ENCODE peak calls at places on chromosome 2, in six cellular contexts. D is A549, U is K562, P is HepG2, F is endothelial cell of umbilical vein, V is H1. G is an unnamed sample.

GRCh38 chr2:143361346-143361745 is 232.1 kb downstream of the ARHGAP15 start:
- DNase-seq in P (no peak), F (no peak), D (no peak), V (no peak), U (no peak), G (no peak)

GRCh38 chr2:205685314-205686230 is 3.3 kb downstream of the NRP2 start:
- DNase-seq in V (peak), F (peak), U (no peak), P (no peak), D (peak), G (peak)

GRCh38 chr2:237432484-237433092 is 18.6 kb upstream of the COL6A3 start:
- DNase-seq in F (no peak), D (peak), V (no peak), P (no peak), U (no peak), G (no peak)

GRCh38 chr2:153232474-153232873 is 246.1 kb downstream of the RPRM start:
- DNase-seq in U (no peak), P (no peak), V (no peak), D (no peak), F (no peak), G (no peak)

GRCh38 chr2:12982149-12982584 is 265.4 kb downstream of the TRIB2 start:
- DNase-seq in V (no peak), U (no peak), F (peak), P (no peak), D (no peak), G (no peak)

GRCh38 chr2:134217924-134218323 is 35.9 kb upstream of the MGAT5 start:
- DNase-seq in U (no peak), D (no peak), P (no peak), F (no peak), V (no peak), G (no peak)

GRCh38 chr2:198638579-198638978 is 819.2 kb downstream of the SATB2 start:
- DNase-seq in D (no peak), P (no peak), V (no peak), U (no peak), F (no peak), G (no peak)

GRCh38 chr2:147525724-147526489 is 318.9 kb upstream of the ACVR2A start:
- DNase-seq in D (no peak), U (no peak), F (no peak), P (no peak), V (no peak), G (no peak)

GRCh38 chr2:26585100-26585499 is 56.1 kb downstream of the CIB4 start:
- DNase-seq in U (no peak), D (no peak), F (no peak), V (no peak), P (no peak), G (peak)

GRCh38 chr2:238763471-238763995 is 84.4 kb upstream of the TWIST2 start:
- DNase-seq in F (no peak), U (no peak), D (no peak), P (no peak), V (no peak), G (no peak)

GRCh38 chr2:105294844-105295481 is 34.6 kb downstream of the TGFBRAP1 start:
- DNase-seq in D (peak), P (peak), F (peak), V (peak), U (peak), G (peak)

GRCh38 chr2:36770542-36771287 is 74.2 kb downstream of the VIT start:
- DNase-seq in F (peak), P (peak), U (peak), V (peak), D (peak), G (peak)

GRCh38 chr2:197159681-197160211 is 150.8 kb downstream of the ANKRD44 start:
- DNase-seq in U (no peak), D (peak), F (peak), V (no peak), P (peak), G (no peak)

GRCh38 chr2:127103243-127104165 is 3.5 kb downstream of the BIN1 start:
- DNase-seq in U (no peak), V (no peak), D (no peak), P (no peak), F (no peak), G (peak)

GRCh38 chr2:62195421-62196277 is at the start of gene B3GNT2:
- DNase-seq in U (peak), F (peak), P (peak), D (peak), V (peak), G (peak)

GRCh38 chr2:26911911-26912861 is 58.3 kb upstream of the MAPRE3 start:
- DNase-seq in U (no peak), D (no peak), F (no peak), V (peak), P (no peak), G (peak)

GRCh38 chr2:79788952-79789612 is 276.2 kb downstream of the CTNNA2 start:
- DNase-seq in D (no peak), F (no peak), P (no peak), U (no peak), V (no peak), G (no peak)

GRCh38 chr2:121363632-121364420 is 78.8 kb upstream of the TFCP2L1 start:
- DNase-seq in P (no peak), D (no peak), F (peak), U (no peak), V (no peak), G (no peak)

GRCh38 chr2:171317492-171318125 is 116.2 kb downstream of the METTL8 start:
- DNase-seq in U (no peak), V (peak), D (no peak), F (no peak), P (no peak), G (no peak)

GRCh38 chr2:180505203-180505602 is 475.2 kb upstream of the UBE2E3 start:
- DNase-seq in U (no peak), D (no peak), V (no peak), F (no peak), P (no peak), G (no peak)

GRCh38 chr2:31957748-31958717 is 52.8 kb downstream of the MEMO1 start:
- DNase-seq in F (no peak), V (no peak), P (no peak), D (no peak), U (no peak), G (no peak)

GRCh38 chr2:55966431-55967118 is 43.0 kb upstream of the EFEMP1 start:
- DNase-seq in P (no peak), F (peak), D (no peak), U (no peak), V (no peak), G (no peak)

GRCh38 chr2:43169987-43170732 is 56.2 kb downstream of the ZFP36L2 start:
- DNase-seq in U (peak), F (peak), D (no peak), P (no peak), V (peak), G (peak)

GRCh38 chr2:185979546-185980071 is 241.0 kb downstream of the FSIP2 start:
- DNase-seq in P (peak), U (no peak), F (no peak), V (no peak), D (no peak), G (peak)

GRCh38 chr2:74876081-74876886 is 42.4 kb downstream of the HK2 start:
- DNase-seq in F (peak), U (peak), V (peak), P (peak), D (peak), G (peak)

DNA sequence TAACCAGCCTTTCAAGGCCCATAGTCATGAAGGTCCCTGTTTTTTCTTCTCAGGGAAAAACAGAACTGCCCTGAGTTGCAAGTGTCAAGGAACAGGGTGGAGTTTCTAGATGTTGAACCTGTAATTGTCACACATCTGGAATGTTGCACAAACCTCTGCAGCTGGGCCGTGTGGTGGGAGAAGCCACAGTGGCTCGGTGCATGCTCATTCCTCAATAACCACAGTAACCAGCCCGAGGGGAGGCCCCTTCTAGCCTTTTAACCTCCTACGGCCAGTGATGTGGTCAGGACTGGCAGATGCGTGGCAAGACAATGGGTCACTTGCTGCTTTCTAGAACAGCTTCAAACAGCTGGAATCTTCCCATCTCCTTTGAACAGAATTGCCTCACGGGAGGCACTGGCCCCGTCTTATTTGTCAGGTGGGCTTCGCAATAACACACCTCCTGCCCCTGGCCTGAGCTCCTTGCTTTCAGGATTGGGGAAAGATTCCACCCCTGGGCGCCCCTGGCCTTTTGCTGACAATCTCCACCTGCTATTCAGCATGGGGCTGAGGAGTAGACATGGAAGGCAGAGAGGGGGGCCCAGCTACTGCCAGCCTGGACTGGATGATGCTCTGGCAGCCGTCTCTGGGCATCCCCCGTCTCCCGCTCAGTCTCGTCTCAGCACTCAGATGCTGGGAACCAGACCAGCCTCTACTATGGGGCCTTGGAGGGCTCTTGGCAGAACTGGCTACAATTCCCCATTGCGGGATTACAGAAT is 102.9 kb downstream of the KLHL29 start:
- DNase-seq in U (no peak), V (no peak), P (no peak), D (no peak), F (no peak), G (no peak)
- TF ChIP-seq JUN in U (no peak), V (no peak), P (no peak), D (no peak), F (no peak), G (no peak)

GRCh38 chr2:1787799-1788477 is 43.6 kb upstream of the PXDN start:
- DNase-seq in U (no peak), P (no peak), F (no peak), V (no peak), D (no peak), G (no peak)
- TF ChIP-seq JUN in U (no peak), P (no peak), F (no peak), V (no peak), D (no peak), G (no peak)

GRCh38 chr2:20451346-20451745 is 4.5 kb downstream of the RHOB start:
- DNase-seq in V (no peak), P (no peak), F (peak), D (no peak), U (no peak), G (no peak)

GRCh38 chr2:20452551-20452950 is 5.7 kb downstream of the RHOB start:
- DNase-seq in P (peak), U (no peak), F (no peak), D (no peak), V (no peak), G (no peak)

GRCh38 chr2:20453087-20453486 is 6.2 kb downstream of the RHOB start:
- DNase-seq in D (no peak), U (no peak), V (no peak), P (no peak), F (peak), G (no peak)

GRCh38 chr2:20450201-20451108 is 3.6 kb downstream of the RHOB start:
- DNase-seq in V (peak), D (no peak), U (no peak), P (peak), F (peak), G (peak)

DNA sequence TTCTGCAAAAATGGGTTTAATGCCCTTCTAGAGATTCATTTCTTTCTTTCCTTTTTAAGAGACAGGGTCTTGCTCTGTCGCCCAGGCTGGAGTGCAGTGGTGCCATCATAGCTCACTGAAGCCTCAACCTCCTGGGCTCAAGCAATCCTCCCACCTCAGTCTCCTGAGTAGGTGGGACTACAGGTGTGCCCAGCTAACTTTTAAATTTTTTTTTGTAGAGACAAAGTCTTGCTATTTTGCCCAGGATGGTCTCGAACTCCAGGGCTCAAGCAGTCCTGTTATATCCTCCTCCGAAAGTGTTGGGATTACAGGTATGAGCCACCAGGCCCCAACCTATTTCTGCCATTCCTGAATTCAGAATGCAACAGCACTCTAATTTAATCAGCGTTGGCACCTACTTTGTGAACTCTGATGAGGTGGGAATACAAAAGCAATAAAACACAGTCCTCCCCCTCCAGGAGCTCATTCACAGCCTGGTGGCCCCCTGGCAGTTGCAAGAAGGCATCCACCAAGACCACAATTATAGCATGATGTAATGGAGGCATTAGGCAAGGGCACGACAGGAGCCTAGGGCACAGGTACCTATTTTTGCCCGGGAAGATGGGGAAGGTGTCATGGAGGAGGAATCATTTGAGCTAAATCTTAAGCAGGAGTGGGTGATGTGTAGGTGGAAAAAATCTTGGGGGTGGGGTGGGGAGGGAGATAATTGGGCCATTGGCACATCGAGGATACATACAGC is 5.1 kb downstream of the RHOB start:
- DNase-seq in P (no peak), F (peak), U (no peak), D (no peak), V (no peak), G (no peak)
- TF ChIP-seq JUN in P (no peak), F (no peak), U (no peak), D (no peak), V (no peak), G (no peak)

GRCh38 chr2:217297096-217297495 is 437.2 kb upstream of the TNP1 start:
- DNase-seq in D (no peak), F (no peak), P (no peak), U (no peak), V (no peak), G (no peak)
- TF ChIP-seq JUN in D (no peak), F (no peak), P (no peak), U (no peak), V (no peak), G (no peak)

GRCh38 chr2:218367415-218368149 is 10.9 kb downstream of the CATIP start:
- DNase-seq in P (no peak), D (peak), F (peak), U (peak), V (peak), G (peak)

GRCh38 chr2:218368621-218369153 is 12.0 kb downstream of the CATIP start:
- DNase-seq in D (no peak), U (no peak), V (peak), F (no peak), P (no peak), G (peak)

GRCh38 chr2:218369374-218369773 is 12.7 kb upstream of the SLC11A1 start:
- DNase-seq in F (no peak), V (no peak), D (no peak), U (no peak), P (no peak), G (no peak)

GRCh38 chr2:218368150-218368528 is 11.5 kb downstream of the CATIP start:
- DNase-seq in V (no peak), U (no peak), D (no peak), F (no peak), P (no peak), G (no peak)

DNA sequence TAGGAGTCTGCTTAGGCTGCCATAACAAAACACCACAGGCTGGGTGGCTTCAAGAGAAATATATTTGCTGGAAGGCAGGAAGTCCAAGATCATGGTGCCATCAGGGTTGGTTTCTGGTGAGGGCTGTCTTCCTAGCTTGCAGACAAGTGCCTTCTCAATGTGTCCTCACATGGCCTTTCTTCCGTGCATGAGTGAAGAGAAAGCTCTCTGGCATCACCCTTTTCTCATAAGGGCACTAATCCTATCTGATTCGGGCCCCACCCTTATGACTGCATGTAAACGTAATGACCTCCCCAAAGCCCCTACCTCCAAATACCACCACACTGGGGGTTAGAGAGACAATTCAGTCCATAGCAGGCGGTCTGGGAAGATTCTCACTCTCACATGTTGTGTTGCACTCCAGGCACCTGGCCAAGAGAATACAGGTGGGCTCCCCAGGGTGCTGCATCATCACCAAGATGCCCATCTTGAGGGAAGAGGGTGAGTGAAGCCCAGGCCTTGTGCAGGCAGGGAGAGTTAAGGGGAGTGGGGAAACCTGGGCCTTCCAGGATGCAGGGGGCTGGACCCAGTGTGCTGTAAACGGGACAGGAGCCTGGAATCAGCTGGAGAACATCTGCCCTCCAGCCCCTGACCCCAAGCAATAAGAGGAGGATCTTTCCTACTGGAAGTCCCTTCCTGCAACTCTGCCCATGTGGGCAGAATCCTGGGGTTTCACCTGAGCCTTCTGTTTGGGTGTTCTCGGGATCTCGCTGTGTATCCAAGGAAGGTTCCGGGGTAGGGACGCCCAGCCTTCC is 10.2 kb downstream of the CATIP start:
- DNase-seq in U (no peak), D (no peak), P (no peak), F (no peak), V (no peak), G (no peak)
- TF ChIP-seq JUN in U (no peak), D (no peak), P (no peak), F (no peak), V (no peak), G (no peak)

DNA sequence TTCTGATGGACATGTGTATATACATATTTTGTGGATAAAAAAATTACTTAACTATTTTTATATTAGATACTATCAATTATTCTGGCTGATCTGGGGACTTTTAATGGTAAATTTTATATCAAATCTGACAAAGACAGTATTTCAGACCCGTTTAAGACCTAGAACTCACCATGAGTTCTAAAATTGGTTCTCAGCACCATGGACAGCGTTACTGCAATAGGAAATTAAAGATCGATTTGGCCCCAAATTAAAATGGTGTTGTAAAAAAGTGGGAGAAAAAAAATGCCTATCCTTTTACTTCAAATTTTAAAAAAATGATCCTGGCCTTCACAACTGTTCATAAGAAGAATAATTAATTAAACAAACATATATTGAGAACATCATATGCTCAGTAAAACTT is 919 bp upstream of the SCN2A start:
- DNase-seq in P (no peak), D (no peak), U (peak), V (no peak), F (peak), G (no peak)
- TF ChIP-seq JUN in P (no peak), D (no peak), U (no peak), V (no peak), F (no peak), G (no peak)

G was measured in WTC11.